ENCODE peak calls at places on chromosomes 16 and 17, in nine cellular contexts. One of them, this sample, is unnamed.

GRCh38 chr16:88710556-88710955 is 4.3 kb downstream of the CTU2 start:
- DNase-seq in transverse colon: no peak
- DNase-seq in GM12892: no peak
- DNase-seq in GM12891: no peak
- DNase-seq in Panc1: no peak
- DNase-seq in stomach: no peak
- DNase-seq in GM23338: no peak
- DNase-seq in prostate gland: no peak
- DNase-seq in HL-60: no peak
- DNase-seq in this sample: no peak

GRCh38 chr17:77875881-77876509 is 82.5 kb upstream of the TNRC6C start:
- DNase-seq in transverse colon: no peak
- DNase-seq in GM12892: no peak
- DNase-seq in GM12891: no peak
- DNase-seq in Panc1: no peak
- DNase-seq in stomach: no peak
- DNase-seq in GM23338: no peak
- DNase-seq in prostate gland: no peak
- DNase-seq in HL-60: no peak
- DNase-seq in this sample: no peak

GRCh38 chr16:72224260-72224768 is 52.4 kb upstream of the PMFBP1 start:
- DNase-seq in transverse colon: peak; percentile 33
- DNase-seq in GM12892: no peak
- DNase-seq in GM12891: no peak
- DNase-seq in Panc1: no peak
- DNase-seq in stomach: no peak
- DNase-seq in GM23338: no peak
- DNase-seq in prostate gland: no peak
- DNase-seq in HL-60: no peak
- DNase-seq in this sample: no peak

GRCh38 chr17:21129023-21129681 is 2.4 kb downstream of the DHRS7B start:
- DNase-seq in transverse colon: no peak
- DNase-seq in GM12892: no peak
- DNase-seq in GM12891: no peak
- DNase-seq in Panc1: no peak
- DNase-seq in stomach: no peak
- DNase-seq in GM23338: peak; percentile 59
- DNase-seq in prostate gland: peak; percentile 24
- DNase-seq in HL-60: no peak
- DNase-seq in this sample: no peak

GRCh38 chr16:52812945-52813556 is 239.6 kb downstream of the CHD9NB start:
- DNase-seq in transverse colon: no peak
- DNase-seq in GM12892: no peak
- DNase-seq in GM12891: no peak
- DNase-seq in Panc1: peak; percentile 10
- DNase-seq in stomach: no peak
- DNase-seq in GM23338: no peak
- DNase-seq in prostate gland: no peak
- DNase-seq in HL-60: no peak
- DNase-seq in this sample: no peak

GRCh38 chr17:74512624-74513084 is 18.6 kb downstream of the CD300LB start:
- DNase-seq in transverse colon: no peak
- DNase-seq in GM12892: no peak
- DNase-seq in GM12891: no peak
- DNase-seq in Panc1: no peak
- DNase-seq in stomach: peak; percentile 25
- DNase-seq in GM23338: no peak
- DNase-seq in prostate gland: no peak
- DNase-seq in HL-60: peak; percentile 89
- DNase-seq in this sample: no peak

GRCh38 chr17:61561354-61561753 is 29.7 kb downstream of the NACA2 start:
- DNase-seq in transverse colon: no peak
- DNase-seq in GM12892: no peak
- DNase-seq in GM12891: no peak
- DNase-seq in Panc1: no peak
- DNase-seq in stomach: no peak
- DNase-seq in GM23338: no peak
- DNase-seq in prostate gland: no peak
- DNase-seq in HL-60: no peak
- DNase-seq in this sample: no peak

GRCh38 chr16:1167276-1168107 is 14.6 kb downstream of the CACNA1H start:
- DNase-seq in transverse colon: no peak
- DNase-seq in GM12892: no peak
- DNase-seq in GM12891: no peak
- DNase-seq in Panc1: no peak
- DNase-seq in stomach: no peak
- DNase-seq in GM23338: peak; percentile 65
- DNase-seq in prostate gland: no peak
- DNase-seq in HL-60: no peak
- DNase-seq in this sample: peak; percentile 51

GRCh38 chr17:7674934-7675333 is 12.4 kb downstream of the TP53 start:
- DNase-seq in transverse colon: no peak
- DNase-seq in GM12892: no peak
- DNase-seq in GM12891: no peak
- DNase-seq in Panc1: no peak
- DNase-seq in stomach: no peak
- DNase-seq in GM23338: no peak
- DNase-seq in prostate gland: no peak
- DNase-seq in HL-60: no peak
- DNase-seq in this sample: no peak

GRCh38 chr16:88701541-88702363 is 4.5 kb downstream of the RNF166 start:
- DNase-seq in transverse colon: no peak
- DNase-seq in GM12892: no peak
- DNase-seq in GM12891: no peak
- DNase-seq in Panc1: no peak
- DNase-seq in stomach: no peak
- DNase-seq in GM23338: no peak
- DNase-seq in prostate gland: no peak
- DNase-seq in HL-60: no peak
- DNase-seq in this sample: no peak

GRCh38 chr16:287298-287811 is 4.4 kb downstream of the PDIA2 start:
- DNase-seq in transverse colon: no peak
- DNase-seq in GM12892: no peak
- DNase-seq in GM12891: no peak
- DNase-seq in Panc1: no peak
- DNase-seq in stomach: peak; percentile 60
- DNase-seq in GM23338: no peak
- DNase-seq in prostate gland: no peak
- DNase-seq in HL-60: no peak
- DNase-seq in this sample: no peak

GRCh38 chr17:78798695-78799559 is 16.9 kb upstream of the CYTH1 start:
- DNase-seq in transverse colon: no peak
- DNase-seq in GM12892: no peak
- DNase-seq in GM12891: no peak
- DNase-seq in Panc1: no peak
- DNase-seq in stomach: no peak
- DNase-seq in GM23338: peak; percentile 27
- DNase-seq in prostate gland: peak; percentile 32
- DNase-seq in HL-60: no peak
- DNase-seq in this sample: no peak

GRCh38 chr17:67585077-67585602 is 132.6 kb upstream of the NOL11 start:
- DNase-seq in transverse colon: no peak
- DNase-seq in GM12892: no peak
- DNase-seq in GM12891: no peak
- DNase-seq in Panc1: no peak
- DNase-seq in stomach: no peak
- DNase-seq in GM23338: no peak
- DNase-seq in prostate gland: no peak
- DNase-seq in HL-60: no peak
- DNase-seq in this sample: no peak

GRCh38 chr16:85415196-85415988 is 197.7 kb upstream of the GSE1 start:
- DNase-seq in transverse colon: peak; percentile 9
- DNase-seq in GM12892: no peak
- DNase-seq in GM12891: no peak
- DNase-seq in Panc1: no peak
- DNase-seq in stomach: no peak
- DNase-seq in GM23338: no peak
- DNase-seq in prostate gland: no peak
- DNase-seq in HL-60: no peak
- DNase-seq in this sample: no peak

DNA sequence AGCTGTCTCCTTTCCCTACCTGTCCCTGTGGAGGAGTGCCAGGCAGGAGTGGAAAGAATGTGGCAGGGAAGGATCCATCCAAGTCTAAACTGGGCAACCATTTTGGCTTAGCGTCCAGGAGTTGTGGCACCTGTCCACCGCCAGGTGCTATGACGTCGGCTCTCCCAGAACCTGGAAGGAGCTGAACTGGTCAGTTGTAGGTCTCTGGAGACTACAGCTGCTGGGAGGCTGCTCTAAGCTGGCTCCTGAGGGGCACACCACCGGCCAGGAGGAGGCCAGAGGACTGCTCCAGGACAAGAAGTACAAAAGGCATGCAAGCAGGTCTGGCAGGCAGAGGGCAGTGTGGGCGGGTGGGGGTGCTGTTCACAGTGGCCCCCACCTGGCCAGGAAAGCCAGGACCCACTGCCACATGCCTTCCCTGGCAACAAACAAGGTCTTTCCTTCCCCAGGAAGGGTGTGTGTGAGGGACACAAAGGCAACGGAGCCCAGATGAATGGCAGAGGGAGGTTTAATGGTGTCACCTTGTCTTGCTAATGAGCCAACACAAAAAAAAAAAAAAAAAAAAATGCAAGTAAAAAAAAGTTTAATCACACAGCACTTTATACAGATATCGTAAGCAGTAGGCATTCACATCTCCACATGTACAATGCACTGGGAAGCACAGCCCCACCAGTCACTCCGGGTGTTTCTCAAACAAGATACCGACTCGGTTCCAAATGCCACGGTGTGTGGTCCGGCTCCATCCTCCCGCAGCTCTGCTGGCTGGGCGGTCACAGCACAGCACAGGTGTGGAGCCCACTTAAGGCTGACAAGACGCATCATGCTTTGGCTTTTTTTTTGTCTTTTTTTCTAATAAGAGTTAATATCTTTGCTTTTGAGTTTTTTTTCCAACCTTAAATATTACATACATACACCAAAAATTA is 4.8 kb downstream of the SPHK1 start:
- DNase-seq in transverse colon: no peak
- DNase-seq in GM12892: no peak
- DNase-seq in GM12891: no peak
- DNase-seq in Panc1: no peak
- DNase-seq in stomach: peak; percentile 57
- DNase-seq in GM23338: peak; percentile 68
- DNase-seq in prostate gland: no peak
- DNase-seq in HL-60: no peak
- DNase-seq in this sample: no peak
- TF ChIP-seq POLR2AphosphoS5 in transverse colon: no peak
- TF ChIP-seq POLR2AphosphoS5 in GM12892: no peak
- TF ChIP-seq POLR2AphosphoS5 in GM12891: no peak
- TF ChIP-seq POLR2AphosphoS5 in Panc1: no peak
- TF ChIP-seq POLR2AphosphoS5 in stomach: no peak
- TF ChIP-seq POLR2AphosphoS5 in GM23338: no peak
- TF ChIP-seq POLR2AphosphoS5 in prostate gland: no peak
- TF ChIP-seq POLR2AphosphoS5 in HL-60: no peak
- TF ChIP-seq POLR2AphosphoS5 in this sample: no peak

DNA sequence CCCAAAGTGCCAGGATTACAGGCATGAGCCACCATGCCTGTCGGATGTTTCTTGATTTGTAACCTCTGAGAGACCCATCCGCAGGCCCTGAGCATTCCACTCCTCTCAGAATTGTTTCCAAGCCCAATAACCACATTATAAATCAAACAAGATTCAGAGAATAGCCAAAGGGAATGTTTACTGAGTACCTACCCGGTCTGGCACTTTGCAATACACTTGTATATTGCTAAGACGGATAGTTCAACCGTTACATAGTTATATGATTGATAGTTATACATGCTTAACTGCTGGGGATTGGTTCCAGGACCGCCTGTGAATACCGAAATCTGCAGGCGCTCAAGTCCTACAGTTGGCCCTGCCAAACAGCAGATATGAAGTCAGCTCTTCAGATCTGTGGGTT is 3.0 kb upstream of the KAT8 start:
- DNase-seq in transverse colon: no peak
- DNase-seq in GM12892: no peak
- DNase-seq in GM12891: no peak
- DNase-seq in Panc1: no peak
- DNase-seq in stomach: no peak
- DNase-seq in GM23338: no peak
- DNase-seq in prostate gland: no peak
- DNase-seq in HL-60: no peak
- DNase-seq in this sample: no peak
- TF ChIP-seq POLR2AphosphoS5 in transverse colon: no peak
- TF ChIP-seq POLR2AphosphoS5 in GM12892: no peak
- TF ChIP-seq POLR2AphosphoS5 in GM12891: no peak
- TF ChIP-seq POLR2AphosphoS5 in Panc1: no peak
- TF ChIP-seq POLR2AphosphoS5 in stomach: no peak
- TF ChIP-seq POLR2AphosphoS5 in GM23338: no peak
- TF ChIP-seq POLR2AphosphoS5 in prostate gland: peak; percentile 18
- TF ChIP-seq POLR2AphosphoS5 in HL-60: no peak
- TF ChIP-seq POLR2AphosphoS5 in this sample: no peak

GRCh38 chr16:81624718-81625543 is 154.2 kb upstream of the PLCG2 start:
- DNase-seq in transverse colon: no peak
- DNase-seq in GM12892: no peak
- DNase-seq in GM12891: no peak
- DNase-seq in Panc1: no peak
- DNase-seq in stomach: no peak
- DNase-seq in GM23338: no peak
- DNase-seq in prostate gland: no peak
- DNase-seq in HL-60: no peak
- DNase-seq in this sample: no peak
- TF ChIP-seq POLR2AphosphoS5 in transverse colon: no peak
- TF ChIP-seq POLR2AphosphoS5 in GM12892: no peak
- TF ChIP-seq POLR2AphosphoS5 in GM12891: no peak
- TF ChIP-seq POLR2AphosphoS5 in Panc1: no peak
- TF ChIP-seq POLR2AphosphoS5 in stomach: no peak
- TF ChIP-seq POLR2AphosphoS5 in GM23338: no peak
- TF ChIP-seq POLR2AphosphoS5 in prostate gland: no peak
- TF ChIP-seq POLR2AphosphoS5 in HL-60: no peak
- TF ChIP-seq POLR2AphosphoS5 in this sample: no peak

GRCh38 chr17:64502809-64503208 is 3.3 kb downstream of the DDX5 start:
- DNase-seq in transverse colon: no peak
- DNase-seq in GM12892: no peak
- DNase-seq in GM12891: no peak
- DNase-seq in Panc1: no peak
- DNase-seq in stomach: no peak
- DNase-seq in GM23338: no peak
- DNase-seq in prostate gland: no peak
- DNase-seq in HL-60: peak; percentile 29
- DNase-seq in this sample: no peak

GRCh38 chr17:64503341-64503740 is 2.7 kb downstream of the DDX5 start:
- DNase-seq in transverse colon: no peak
- DNase-seq in GM12892: no peak
- DNase-seq in GM12891: no peak
- DNase-seq in Panc1: no peak
- DNase-seq in stomach: no peak
- DNase-seq in GM23338: no peak
- DNase-seq in prostate gland: no peak
- DNase-seq in HL-60: peak; percentile 38
- DNase-seq in this sample: no peak

GRCh38 chr17:64500923-64501765 is 4.3 kb upstream of the POLG2 start:
- DNase-seq in transverse colon: no peak
- DNase-seq in GM12892: no peak
- DNase-seq in GM12891: no peak
- DNase-seq in Panc1: no peak
- DNase-seq in stomach: no peak
- DNase-seq in GM23338: no peak
- DNase-seq in prostate gland: no peak
- DNase-seq in HL-60: peak; percentile 47
- DNase-seq in this sample: no peak

GRCh38 chr17:64500487-64500859 is 3.6 kb upstream of the POLG2 start:
- DNase-seq in transverse colon: no peak
- DNase-seq in GM12892: no peak
- DNase-seq in GM12891: no peak
- DNase-seq in Panc1: no peak
- DNase-seq in stomach: no peak
- DNase-seq in GM23338: no peak
- DNase-seq in prostate gland: no peak
- DNase-seq in HL-60: peak; percentile 39
- DNase-seq in this sample: no peak

GRCh38 chr17:64502021-64502420 is 4.1 kb downstream of the DDX5 start:
- DNase-seq in transverse colon: no peak
- DNase-seq in GM12892: no peak
- DNase-seq in GM12891: no peak
- DNase-seq in Panc1: no peak
- DNase-seq in stomach: no peak
- DNase-seq in GM23338: no peak
- DNase-seq in prostate gland: no peak
- DNase-seq in HL-60: peak; percentile 38
- DNase-seq in this sample: no peak
- TF ChIP-seq POLR2AphosphoS5 in transverse colon: no peak
- TF ChIP-seq POLR2AphosphoS5 in GM12892: no peak
- TF ChIP-seq POLR2AphosphoS5 in GM12891: no peak
- TF ChIP-seq POLR2AphosphoS5 in Panc1: no peak
- TF ChIP-seq POLR2AphosphoS5 in stomach: no peak
- TF ChIP-seq POLR2AphosphoS5 in GM23338: no peak
- TF ChIP-seq POLR2AphosphoS5 in prostate gland: no peak
- TF ChIP-seq POLR2AphosphoS5 in HL-60: no peak
- TF ChIP-seq POLR2AphosphoS5 in this sample: no peak

This sample was measured in SK-N-MC.